ENCODE peak calls at places on chromosomes 3 and 15, in four cellular contexts. W is psoas muscle, R is NCI-H1092, C is dorsolateral prefrontal cortex. T is an unnamed sample.

GRCh38 chr15:79682285-79682684 is 214.5 kb downstream of the MTHFS start:
- DNase-seq in R (no peak), C (no peak), W (no peak), T (no peak)

GRCh38 chr3:152073267-152073666 is 195.5 kb upstream of the MBNL1 start:
- DNase-seq in W (no peak), C (no peak), R (no peak), T (no peak)

GRCh38 chr3:112908252-112908651 is 61.6 kb upstream of the CD200R1L start:
- DNase-seq in R (no peak), W (no peak), C (no peak), T (no peak)

GRCh38 chr3:2212211-2212610 is 113.5 kb downstream of the CNTN4 start:
- DNase-seq in C (no peak), W (no peak), R (no peak), T (no peak)

GRCh38 chr15:101637038-101637437 is 15.1 kb downstream of the TM2D3 start:
- DNase-seq in W (no peak), C (no peak), R (no peak), T (no peak)

GRCh38 chr15:91456921-91457320 is 356.9 kb downstream of the SV2B start:
- DNase-seq in C (no peak), W (no peak), R (no peak), T (no peak)

GRCh38 chr3:42701371-42702065 is 1.1 kb downstream of the HHATL start:
- DNase-seq in W (peak), R (no peak), C (peak), T (no peak)

GRCh38 chr15:69758810-69759410 is 306.3 kb downstream of the RPLP1 start:
- DNase-seq in R (no peak), C (peak), W (no peak), T (no peak)

GRCh38 chr3:70000563-70001081 is 1.1 kb downstream of the SAMMSON start:
- DNase-seq in R (no peak), W (no peak), C (peak), T (no peak)

GRCh38 chr3:147038456-147038855 is 367.9 kb downstream of the ZIC4 start:
- DNase-seq in W (no peak), C (no peak), R (no peak), T (no peak)

GRCh38 chr15:65870889-65871533 is 1.7 kb downstream of the RAB11A start:
- DNase-seq in W (no peak), R (no peak), C (no peak), T (no peak)

GRCh38 chr3:171455603-171456550 is 4.3 kb downstream of the TNIK start:
- DNase-seq in R (no peak), C (no peak), W (no peak), T (no peak)

GRCh38 chr3:146589899-146590508 is 15.1 kb downstream of the PLSCR5 start:
- DNase-seq in C (peak), R (peak), W (no peak), T (no peak)

GRCh38 chr3:42493126-42493797 is 9.2 kb upstream of the VIPR1 start:
- DNase-seq in R (no peak), C (peak), W (no peak), T (no peak)

GRCh38 chr3:168386301-168386700 is 290.6 kb upstream of the GOLIM4 start:
- DNase-seq in R (no peak), W (no peak), C (no peak), T (no peak)

GRCh38 chr3:43629741-43630140 is 7.9 kb upstream of the ANO10 start:
- DNase-seq in W (no peak), C (no peak), R (no peak), T (no peak)

GRCh38 chr3:163939926-163940325 is 1138.4 kb downstream of the SI start:
- DNase-seq in W (no peak), C (no peak), R (no peak), T (no peak)

GRCh38 chr3:140292684-140293083 is 357.7 kb downstream of the CLSTN2 start:
- DNase-seq in W (peak), C (peak), R (peak), T (peak)

GRCh38 chr3:80263260-80263659 is 495.5 kb upstream of the ROBO1 start:
- DNase-seq in C (no peak), W (no peak), R (no peak), T (no peak)

GRCh38 chr3:146390967-146391366 is 78.4 kb downstream of the PLSCR2 start:
- DNase-seq in W (no peak), C (no peak), R (no peak), T (no peak)

GRCh38 chr3:179464296-179465092 is 13.2 kb upstream of the GNB4 start:
- DNase-seq in W (no peak), C (no peak), R (no peak), T (no peak)

GRCh38 chr15:101029971-101030661 is 111.0 kb downstream of the LRRK1 start:
- DNase-seq in R (no peak), C (no peak), W (no peak), T (no peak)

T was measured in uterus.